ENCODE peak calls at places on chromosomes 2 and 18, in nine cellular contexts. U is Peyer's patch; G is fibroblast of lung; A is CD4-positive, alpha-beta T cell; F is psoas muscle; K is ovary; H is upper lobe of left lung; D is right lobe of liver; T is dorsolateral prefrontal cortex. O is an unnamed sample.

GRCh38 chr2:65347913-65348312 is 84.5 kb downstream of the SPRED2 start:
- DNase-seq in U (no peak), G (no peak), H (no peak), D (no peak), K (no peak), T (no peak), F (no peak), A (no peak), O (no peak)

GRCh38 chr18:26057208-26057821 is 33.1 kb downstream of the SS18 start:
- DNase-seq in A (no peak), U (no peak), H (no peak), T (no peak), D (no peak), F (no peak), G (no peak), K (peak), O (no peak)

GRCh38 chr2:222594679-222595078 is 61.2 kb downstream of the FARSB start:
- DNase-seq in H (no peak), A (no peak), G (peak), K (no peak), F (no peak), D (no peak), U (peak), T (no peak), O (no peak)

GRCh38 chr2:206474059-206474458 is 30.7 kb downstream of the ADAM23 start:
- DNase-seq in U (no peak), H (no peak), T (no peak), D (no peak), G (no peak), K (no peak), A (no peak), F (no peak), O (no peak)

GRCh38 chr2:200609027-200609614 is 23.3 kb downstream of the AOX1 start:
- DNase-seq in G (peak), H (no peak), K (no peak), T (no peak), A (no peak), D (no peak), U (no peak), F (peak), O (no peak)

GRCh38 chr2:74031203-74031602 is 46.5 kb downstream of the TET3 start:
- DNase-seq in U (no peak), F (no peak), K (no peak), A (no peak), H (no peak), G (no peak), T (no peak), D (no peak), O (no peak)

GRCh38 chr2:221166283-221166682 is 405.8 kb downstream of the EPHA4 start:
- DNase-seq in D (no peak), A (no peak), F (peak), U (no peak), G (peak), K (no peak), T (no peak), H (no peak), O (no peak)

GRCh38 chr2:183068561-183068960 is 10.0 kb upstream of the DUSP19 start:
- DNase-seq in A (no peak), G (no peak), T (no peak), U (no peak), F (no peak), K (no peak), D (no peak), H (no peak), O (no peak)

GRCh38 chr18:59145055-59145454 is 5.4 kb downstream of the SEC11C start:
- DNase-seq in U (no peak), F (no peak), T (no peak), D (peak), A (no peak), H (no peak), G (no peak), K (no peak), O (no peak)

GRCh38 chr2:234203135-234203984 is 152.9 kb downstream of the SPP2 start:
- DNase-seq in K (no peak), D (no peak), F (no peak), G (peak), T (no peak), A (no peak), U (no peak), H (no peak), O (no peak)

GRCh38 chr2:86414996-86415395 is 26.2 kb upstream of the KDM3A start:
- DNase-seq in A (no peak), D (no peak), F (no peak), T (no peak), U (no peak), H (no peak), G (no peak), K (no peak), O (no peak)

GRCh38 chr2:72112981-72113846 is 34.4 kb downstream of the CYP26B1 start:
- DNase-seq in K (no peak), U (no peak), A (no peak), T (no peak), G (no peak), H (no peak), F (no peak), D (no peak), O (no peak)

GRCh38 chr2:20291106-20291564 is 59.5 kb downstream of the PUM2 start:
- DNase-seq in D (no peak), G (peak), A (no peak), H (peak), U (peak), F (no peak), K (no peak), T (no peak), O (no peak)

DNA sequence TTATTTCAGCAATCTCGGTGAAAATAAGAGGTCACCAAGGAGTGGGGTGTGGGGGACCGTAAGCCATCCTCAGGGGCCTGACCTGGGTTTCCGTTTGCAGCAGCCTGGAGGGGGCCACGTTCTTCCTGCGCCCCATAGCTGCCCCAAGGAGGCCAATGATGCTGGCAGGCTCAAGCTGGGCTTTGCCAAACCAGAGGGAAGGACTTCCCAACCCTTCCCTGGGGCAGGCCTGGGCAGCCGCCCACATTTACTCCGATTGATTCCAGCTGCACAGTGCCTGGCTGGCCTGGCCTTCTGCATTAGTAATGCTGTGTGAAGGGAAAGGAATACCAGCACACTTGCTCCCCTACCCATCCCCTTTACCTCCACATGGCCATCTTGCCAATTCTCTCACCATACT is 360.6 kb upstream of the SLC14A2 start:
- DNase-seq in G (peak), D (no peak), H (no peak), F (peak), U (no peak), A (no peak), K (peak), T (no peak), O (no peak)
- H3K27ac ChIP-seq in G (peak), D (no peak), H (no peak), F (peak), U (peak), A (no peak), K (no peak), T (no peak), O (peak)

DNA sequence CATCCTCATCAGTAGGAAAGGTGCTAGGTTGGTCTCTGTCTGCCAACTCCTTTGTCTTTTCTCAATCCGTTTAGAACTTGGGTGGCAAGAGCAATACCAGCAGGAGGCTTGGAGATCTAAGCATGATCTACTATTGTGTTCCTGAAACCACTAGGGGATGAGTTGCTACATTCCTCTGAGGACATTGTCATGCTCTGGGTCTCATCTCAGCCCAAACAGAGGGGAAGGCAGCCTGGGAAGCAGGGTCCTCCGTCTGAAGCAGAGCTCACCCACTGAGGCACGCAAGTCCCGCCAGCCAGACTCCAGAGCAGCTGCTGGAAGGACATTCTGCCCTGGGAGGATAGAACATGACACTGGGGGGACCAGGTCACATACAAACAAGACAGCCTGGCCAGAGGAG is 162.9 kb downstream of the MTCL1 start:
- DNase-seq in U (no peak), G (no peak), A (no peak), H (no peak), F (no peak), K (no peak), D (no peak), T (no peak), O (no peak)
- TF ChIP-seq CTCF in U (no peak), G (no peak), A (no peak), H (no peak), F (no peak), K (no peak), D (no peak), T (no peak), O (no peak)

DNA sequence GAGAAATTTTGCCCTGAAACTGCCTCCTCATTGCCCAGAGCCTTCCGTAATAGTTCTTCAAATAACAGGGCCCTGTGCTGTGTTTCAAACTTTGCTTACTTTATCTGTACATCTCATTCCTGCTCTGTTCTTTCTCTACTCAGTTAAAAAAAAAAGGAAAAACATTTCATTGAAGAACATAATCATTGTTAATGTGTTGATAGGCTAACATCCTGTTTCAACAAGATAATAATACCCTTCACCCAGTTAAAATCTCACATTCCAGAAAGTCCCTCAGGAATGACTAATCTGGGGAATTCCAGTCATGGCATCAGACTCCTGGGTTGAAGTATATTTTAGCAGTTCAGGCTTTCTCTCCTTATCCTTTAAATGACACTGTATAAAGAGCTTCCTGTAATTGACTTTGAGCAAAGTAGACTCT is 45.6 kb upstream of the ITGAV start:
- DNase-seq in K (no peak), G (peak), U (no peak), F (no peak), A (no peak), D (no peak), T (no peak), H (no peak), O (no peak)
- H3K27ac ChIP-seq in K (no peak), G (peak), U (no peak), F (peak), A (no peak), D (no peak), T (peak), H (peak), O (peak)

GRCh38 chr2:135962401-135963138 is 22.9 kb downstream of the DARS1 start:
- DNase-seq in G (no peak), A (no peak), U (no peak), T (no peak), F (no peak), D (no peak), H (no peak), K (no peak), O (no peak)
- TF ChIP-seq CTCF in G (no peak), A (no peak), U (no peak), T (no peak), F (no peak), D (no peak), H (no peak), K (no peak), O (no peak)

GRCh38 chr2:10103179-10103578 is 19.4 kb upstream of the RRM2 start:
- DNase-seq in U (no peak), D (no peak), F (no peak), A (no peak), T (no peak), G (no peak), H (no peak), K (no peak), O (no peak)

GRCh38 chr2:10097352-10098148 is 17.3 kb upstream of the CYS1 start:
- DNase-seq in H (peak), A (no peak), D (peak), F (peak), K (peak), U (peak), G (peak), T (peak), O (no peak)

GRCh38 chr2:10096641-10097040 is 16.4 kb upstream of the CYS1 start:
- DNase-seq in D (no peak), K (no peak), H (no peak), A (no peak), F (no peak), U (no peak), T (no peak), G (no peak), O (no peak)

GRCh38 chr2:10101491-10101890 is 21.0 kb upstream of the RRM2 start:
- DNase-seq in U (no peak), D (no peak), H (no peak), K (no peak), T (no peak), F (no peak), G (no peak), A (no peak), O (no peak)
- H3K27ac ChIP-seq in U (no peak), D (no peak), H (no peak), K (no peak), T (no peak), F (no peak), G (no peak), A (no peak), O (no peak)

O was measured in thoracic aorta.